ENCODE peak calls at places on chromosome 10, in nine cellular contexts. One of them, this sample, is unnamed.
A peak's percentile ranks its signal among the peaks of the same experiment; 100 is the strongest.

GRCh38 chr10:117007080-117007479 is 2.1 kb upstream of the SHTN1 start:
- DNase-seq in GM12878: no peak
- DNase-seq in PC-3: peak; percentile 87
- DNase-seq in fibroblast of lung: peak; percentile 84
- DNase-seq in HepG2: peak; percentile 25
- DNase-seq in Karpas-422: no peak
- DNase-seq in mammary epithelial cell: peak; percentile 80
- DNase-seq in neuronal stem cell: no peak
- DNase-seq in H9: no peak
- DNase-seq in this sample: peak; percentile 91

GRCh38 chr10:50310560-50311174 is 59.4 kb upstream of the ASAH2 start:
- DNase-seq in mammary epithelial cell: no peak
- DNase-seq in GM12878: no peak
- DNase-seq in fibroblast of lung: no peak
- DNase-seq in neuronal stem cell: no peak
- DNase-seq in PC-3: peak; percentile 84
- DNase-seq in HepG2: peak; percentile 17
- DNase-seq in H9: peak; percentile 74
- DNase-seq in Karpas-422: peak; percentile 69
- DNase-seq in this sample: peak; percentile 17

GRCh38 chr10:110171032-110171431 is 36.4 kb upstream of the MXI1 start:
- DNase-seq in H9: peak; percentile 46
- DNase-seq in Karpas-422: no peak
- DNase-seq in mammary epithelial cell: peak; percentile 35
- DNase-seq in GM12878: no peak
- DNase-seq in PC-3: peak; percentile 67
- DNase-seq in neuronal stem cell: no peak
- DNase-seq in fibroblast of lung: no peak
- DNase-seq in HepG2: no peak
- DNase-seq in this sample: no peak

GRCh38 chr10:70341016-70341415 is 41.4 kb downstream of the LRRC20 start:
- DNase-seq in neuronal stem cell: no peak
- DNase-seq in Karpas-422: no peak
- DNase-seq in fibroblast of lung: no peak
- DNase-seq in PC-3: no peak
- DNase-seq in HepG2: no peak
- DNase-seq in H9: no peak
- DNase-seq in GM12878: no peak
- DNase-seq in mammary epithelial cell: no peak
- DNase-seq in this sample: no peak

GRCh38 chr10:63883861-63884260 is 362.7 kb downstream of the REEP3 start:
- DNase-seq in fibroblast of lung: no peak
- DNase-seq in HepG2: no peak
- DNase-seq in neuronal stem cell: no peak
- DNase-seq in mammary epithelial cell: no peak
- DNase-seq in GM12878: no peak
- DNase-seq in H9: no peak
- DNase-seq in Karpas-422: no peak
- DNase-seq in PC-3: no peak
- DNase-seq in this sample: no peak

GRCh38 chr10:133258066-133258817 is 18.4 kb downstream of the ADAM8 start:
- DNase-seq in Karpas-422: peak; percentile 70
- DNase-seq in HepG2: no peak
- DNase-seq in PC-3: peak; percentile 65
- DNase-seq in mammary epithelial cell: peak; percentile 71
- DNase-seq in neuronal stem cell: no peak
- DNase-seq in fibroblast of lung: no peak
- DNase-seq in GM12878: no peak
- DNase-seq in H9: no peak
- DNase-seq in this sample: no peak

GRCh38 chr10:49598986-49599385 is 11.1 kb upstream of the SLC18A3 start:
- DNase-seq in mammary epithelial cell: no peak
- DNase-seq in H9: no peak
- DNase-seq in Karpas-422: no peak
- DNase-seq in HepG2: no peak
- DNase-seq in PC-3: peak; percentile 35
- DNase-seq in fibroblast of lung: no peak
- DNase-seq in neuronal stem cell: no peak
- DNase-seq in GM12878: no peak
- DNase-seq in this sample: peak; percentile 88

GRCh38 chr10:120841522-120842189 is 9.5 kb upstream of the WDR11 start:
- DNase-seq in fibroblast of lung: peak; percentile 34
- DNase-seq in H9: no peak
- DNase-seq in Karpas-422: no peak
- DNase-seq in neuronal stem cell: no peak
- DNase-seq in HepG2: peak; percentile 82
- DNase-seq in GM12878: no peak
- DNase-seq in mammary epithelial cell: peak; percentile 15
- DNase-seq in PC-3: peak; percentile 92
- DNase-seq in this sample: no peak

GRCh38 chr10:17730667-17731066 is 21.3 kb upstream of the TMEM236 start:
- DNase-seq in PC-3: no peak
- DNase-seq in HepG2: no peak
- DNase-seq in fibroblast of lung: peak; percentile 56
- DNase-seq in mammary epithelial cell: no peak
- DNase-seq in GM12878: no peak
- DNase-seq in Karpas-422: no peak
- DNase-seq in H9: no peak
- DNase-seq in neuronal stem cell: no peak
- DNase-seq in this sample: no peak

GRCh38 chr10:129765664-129766550 is 198.2 kb downstream of the EBF3 start:
- DNase-seq in PC-3: no peak
- DNase-seq in mammary epithelial cell: no peak
- DNase-seq in fibroblast of lung: no peak
- DNase-seq in neuronal stem cell: no peak
- DNase-seq in H9: peak; percentile 19
- DNase-seq in GM12878: no peak
- DNase-seq in HepG2: no peak
- DNase-seq in Karpas-422: no peak
- DNase-seq in this sample: peak; percentile 77

GRCh38 chr10:17805921-17806577 is 3.1 kb upstream of the MRC1 start:
- DNase-seq in HepG2: no peak
- DNase-seq in fibroblast of lung: no peak
- DNase-seq in H9: no peak
- DNase-seq in PC-3: peak; percentile 26
- DNase-seq in GM12878: no peak
- DNase-seq in neuronal stem cell: no peak
- DNase-seq in Karpas-422: peak; percentile 71
- DNase-seq in mammary epithelial cell: peak; percentile 12
- DNase-seq in this sample: no peak

GRCh38 chr10:1094112-1095057 is 38.2 kb downstream of the WDR37 start:
- DNase-seq in GM12878: peak; percentile 3
- DNase-seq in HepG2: no peak
- DNase-seq in mammary epithelial cell: peak; percentile 46
- DNase-seq in fibroblast of lung: peak; percentile 12
- DNase-seq in H9: no peak
- DNase-seq in PC-3: no peak
- DNase-seq in neuronal stem cell: no peak
- DNase-seq in Karpas-422: no peak
- DNase-seq in this sample: peak; percentile 41

GRCh38 chr10:113897693-113898618 is 43.5 kb downstream of the NHLRC2 start:
- DNase-seq in mammary epithelial cell: no peak
- DNase-seq in GM12878: no peak
- DNase-seq in Karpas-422: no peak
- DNase-seq in PC-3: no peak
- DNase-seq in fibroblast of lung: no peak
- DNase-seq in neuronal stem cell: no peak
- DNase-seq in HepG2: no peak
- DNase-seq in H9: no peak
- DNase-seq in this sample: peak; percentile 30

GRCh38 chr10:24041030-24041429 is 167.9 kb upstream of the KIAA1217 start:
- DNase-seq in fibroblast of lung: no peak
- DNase-seq in GM12878: no peak
- DNase-seq in H9: no peak
- DNase-seq in mammary epithelial cell: no peak
- DNase-seq in PC-3: no peak
- DNase-seq in neuronal stem cell: no peak
- DNase-seq in Karpas-422: no peak
- DNase-seq in HepG2: no peak
- DNase-seq in this sample: no peak

GRCh38 chr10:52517017-52517416 is 202.9 kb downstream of the DKK1 start:
- DNase-seq in Karpas-422: no peak
- DNase-seq in GM12878: no peak
- DNase-seq in neuronal stem cell: peak; percentile 64
- DNase-seq in HepG2: no peak
- DNase-seq in fibroblast of lung: no peak
- DNase-seq in mammary epithelial cell: no peak
- DNase-seq in PC-3: no peak
- DNase-seq in H9: no peak
- DNase-seq in this sample: no peak

GRCh38 chr10:62610649-62611229 is 193.8 kb upstream of the ADO start:
- DNase-seq in mammary epithelial cell: peak; percentile 49
- DNase-seq in PC-3: peak; percentile 99
- DNase-seq in GM12878: no peak
- DNase-seq in neuronal stem cell: peak; percentile 64
- DNase-seq in H9: peak; percentile 84
- DNase-seq in fibroblast of lung: peak; percentile 40
- DNase-seq in HepG2: peak; percentile 35
- DNase-seq in Karpas-422: peak; percentile 92
- DNase-seq in this sample: peak; percentile 93

GRCh38 chr10:117342638-117343037 is 32.6 kb downstream of the PDZD8 start:
- DNase-seq in H9: no peak
- DNase-seq in Karpas-422: no peak
- DNase-seq in PC-3: peak; percentile 88
- DNase-seq in fibroblast of lung: peak; percentile 91
- DNase-seq in neuronal stem cell: no peak
- DNase-seq in GM12878: no peak
- DNase-seq in HepG2: no peak
- DNase-seq in mammary epithelial cell: peak; percentile 36
- DNase-seq in this sample: peak; percentile 31

GRCh38 chr10:2856598-2856997 is 210.8 kb upstream of the PFKP start:
- DNase-seq in Karpas-422: peak; percentile 60
- DNase-seq in fibroblast of lung: no peak
- DNase-seq in neuronal stem cell: no peak
- DNase-seq in HepG2: no peak
- DNase-seq in mammary epithelial cell: peak; percentile 21
- DNase-seq in H9: no peak
- DNase-seq in GM12878: no peak
- DNase-seq in PC-3: no peak
- DNase-seq in this sample: no peak

DNA sequence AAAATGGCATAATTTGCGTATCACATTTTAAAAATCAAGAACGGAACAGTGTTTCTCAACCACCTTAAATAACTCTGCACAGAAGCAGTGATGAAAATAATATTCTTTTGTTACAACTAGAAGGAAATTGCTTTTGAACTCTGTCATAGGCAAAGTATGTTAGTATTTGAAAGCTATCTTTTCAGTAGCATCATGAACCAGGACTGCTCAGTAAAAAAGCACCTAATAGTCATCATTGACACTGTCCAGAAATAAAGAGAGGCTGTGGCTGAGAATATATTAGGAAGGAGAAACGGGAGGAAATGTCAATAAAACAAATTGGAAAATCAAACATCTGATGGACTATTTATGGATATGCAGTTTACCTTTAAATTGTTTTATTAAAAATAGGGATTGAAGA is 237.2 kb upstream of the AKR1E2 start:
- DNase-seq in HepG2: no peak
- DNase-seq in fibroblast of lung: peak; percentile 10
- DNase-seq in GM12878: no peak
- DNase-seq in neuronal stem cell: no peak
- DNase-seq in H9: no peak
- DNase-seq in mammary epithelial cell: peak; percentile 3
- DNase-seq in PC-3: no peak
- DNase-seq in Karpas-422: no peak
- DNase-seq in this sample: no peak
- H2AFZ ChIP-seq in HepG2: no peak overlapping the region
- H2AFZ ChIP-seq in fibroblast of lung: no peak overlapping the region
- H2AFZ ChIP-seq in GM12878: no peak overlapping the region
- H2AFZ ChIP-seq in neuronal stem cell: no peak overlapping the region
- H2AFZ ChIP-seq in H9: no peak overlapping the region
- H2AFZ ChIP-seq in mammary epithelial cell: no peak overlapping the region
- H2AFZ ChIP-seq in PC-3: no peak overlapping the region
- H2AFZ ChIP-seq in Karpas-422: no peak overlapping the region
- H2AFZ ChIP-seq in this sample: no peak overlapping the region

DNA sequence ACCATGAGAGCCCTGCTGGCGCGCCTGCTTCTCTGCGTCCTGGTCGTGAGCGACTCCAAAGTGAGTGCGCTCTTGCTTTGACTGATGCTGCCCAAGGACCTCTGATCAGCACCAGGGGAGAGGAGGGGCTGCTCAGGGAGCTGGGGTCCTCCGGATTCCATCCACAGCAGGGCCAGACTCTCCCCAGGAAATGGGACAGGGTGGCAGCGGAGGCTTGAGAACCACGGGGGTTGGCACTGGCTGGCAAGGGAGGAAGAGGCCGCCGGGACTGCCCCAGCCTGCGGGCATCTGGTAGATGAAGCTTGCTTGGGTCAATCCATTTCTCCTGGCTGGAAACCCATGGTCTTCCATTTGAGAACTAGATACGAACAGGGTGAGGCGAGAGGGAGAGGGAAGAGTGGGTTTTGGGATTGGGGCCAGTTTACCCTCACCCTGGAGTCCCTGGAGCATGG is 647 bp downstream of the PLAU start:
- DNase-seq in fibroblast of lung: peak; percentile 57
- DNase-seq in H9: no peak
- DNase-seq in GM12878: no peak
- DNase-seq in HepG2: no peak
- DNase-seq in Karpas-422: no peak
- DNase-seq in PC-3: peak; percentile 79
- DNase-seq in mammary epithelial cell: peak; percentile 66
- DNase-seq in neuronal stem cell: peak; percentile 18
- DNase-seq in this sample: no peak
- H2AFZ ChIP-seq in fibroblast of lung: no peak overlapping the region
- H2AFZ ChIP-seq in H9: no peak overlapping the region
- H2AFZ ChIP-seq in GM12878: no peak overlapping the region
- H2AFZ ChIP-seq in HepG2: no peak overlapping the region
- H2AFZ ChIP-seq in Karpas-422: peak overlapping the region; percentile 76
- H2AFZ ChIP-seq in PC-3: peak overlapping the region; percentile 44
- H2AFZ ChIP-seq in mammary epithelial cell: peak overlapping the region; percentile 63
- H2AFZ ChIP-seq in neuronal stem cell: peak overlapping the region; percentile 96
- H2AFZ ChIP-seq in this sample: peak overlapping the region; percentile 86

DNA sequence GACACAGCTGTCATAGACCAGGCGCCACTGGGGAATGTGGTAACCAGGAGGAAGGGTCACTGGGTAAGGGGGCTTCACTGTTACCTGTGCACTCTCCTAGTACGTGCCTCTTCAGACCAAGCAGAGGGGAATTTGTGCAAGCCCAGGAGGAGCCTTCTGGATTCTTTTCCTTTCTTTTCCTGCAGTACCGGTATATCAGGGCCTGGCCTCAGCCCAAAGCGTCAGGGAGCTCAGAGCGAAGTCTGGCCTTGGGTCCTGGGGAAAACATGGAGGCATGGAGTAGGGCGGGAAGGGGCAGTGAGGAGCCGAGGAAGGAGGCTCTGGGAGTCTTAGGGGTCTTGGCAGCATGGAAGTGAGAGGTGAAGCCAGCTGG is 133.6 kb upstream of the GDF10 start:
- DNase-seq in mammary epithelial cell: no peak
- DNase-seq in H9: no peak
- DNase-seq in neuronal stem cell: no peak
- DNase-seq in fibroblast of lung: no peak
- DNase-seq in PC-3: no peak
- DNase-seq in GM12878: no peak
- DNase-seq in Karpas-422: no peak
- DNase-seq in HepG2: no peak
- DNase-seq in this sample: no peak
- H2AFZ ChIP-seq in mammary epithelial cell: peak overlapping the region; percentile 88
- H2AFZ ChIP-seq in H9: no peak overlapping the region
- H2AFZ ChIP-seq in neuronal stem cell: peak overlapping the region; percentile 84
- H2AFZ ChIP-seq in fibroblast of lung: peak overlapping the region; percentile 90
- H2AFZ ChIP-seq in PC-3: no peak overlapping the region
- H2AFZ ChIP-seq in GM12878: no peak overlapping the region
- H2AFZ ChIP-seq in Karpas-422: no peak overlapping the region
- H2AFZ ChIP-seq in HepG2: no peak overlapping the region
- H2AFZ ChIP-seq in this sample: peak overlapping the region; percentile 86

GRCh38 chr10:29925771-29926345 is 133.5 kb downstream of the JCAD start:
- DNase-seq in mammary epithelial cell: no peak
- DNase-seq in GM12878: no peak
- DNase-seq in H9: no peak
- DNase-seq in fibroblast of lung: no peak
- DNase-seq in PC-3: no peak
- DNase-seq in Karpas-422: no peak
- DNase-seq in neuronal stem cell: no peak
- DNase-seq in HepG2: no peak
- DNase-seq in this sample: no peak
- H2AFZ ChIP-seq in mammary epithelial cell: no peak overlapping the region
- H2AFZ ChIP-seq in GM12878: no peak overlapping the region
- H2AFZ ChIP-seq in H9: no peak overlapping the region
- H2AFZ ChIP-seq in fibroblast of lung: no peak overlapping the region
- H2AFZ ChIP-seq in PC-3: no peak overlapping the region
- H2AFZ ChIP-seq in Karpas-422: no peak overlapping the region
- H2AFZ ChIP-seq in neuronal stem cell: peak overlapping the region; percentile 73
- H2AFZ ChIP-seq in HepG2: no peak overlapping the region
- H2AFZ ChIP-seq in this sample: no peak overlapping the region

This sample was measured in osteoblast.